ENCODE peak calls at places on chromosomes 11 and 22, in nine cellular contexts. H is H9, T is fibroblast of villous mesenchyme, X is neural crest cell, M is tibial nerve, Y is nephron progenitor cell, Q is pancreas, U is HCT116, B is fibroblast of lung. E is an unnamed sample.

GRCh38 chr11:65553301-65554001 is 4.7 kb downstream of the LTBP3 start:
- DNase-seq in H (peak), T (no peak), X (no peak), M (no peak), Y (peak), Q (peak), U (no peak), B (no peak), E (no peak)

GRCh38 chr11:26712497-26712896 is 9.4 kb downstream of the SLC5A12 start:
- DNase-seq in H (no peak), T (peak), X (no peak), M (no peak), Y (no peak), Q (no peak), U (no peak), B (no peak), E (no peak)

GRCh38 chr11:122706689-122707088 is 51.2 kb downstream of the UBASH3B start:
- DNase-seq in H (no peak), T (peak), X (no peak), M (no peak), Y (no peak), Q (no peak), U (no peak), B (peak), E (no peak)

GRCh38 chr22:35071784-35072183 is 5.8 kb downstream of the ISX start:
- DNase-seq in H (no peak), T (no peak), X (no peak), M (no peak), Y (no peak), Q (no peak), U (no peak), B (no peak), E (no peak)

GRCh38 chr11:1876361-1877063 is 15.2 kb downstream of the PRR33 start:
- DNase-seq in H (peak), T (peak), X (peak), M (no peak), Y (peak), Q (peak), U (no peak), B (peak), E (no peak)

GRCh38 chr22:46600397-46600796 is 19.8 kb upstream of the GRAMD4 start:
- DNase-seq in H (no peak), T (no peak), X (no peak), M (no peak), Y (no peak), Q (no peak), U (no peak), B (no peak), E (no peak)

GRCh38 chr11:127226376-127226775 is 225.8 kb upstream of the KIRREL3 start:
- DNase-seq in H (no peak), T (no peak), X (no peak), M (no peak), Y (no peak), Q (no peak), U (no peak), B (no peak), E (no peak)

GRCh38 chr11:114061053-114062049 is 1.8 kb downstream of the ZBTB16 start:
- DNase-seq in H (no peak), T (peak), X (no peak), M (no peak), Y (peak), Q (peak), U (no peak), B (peak), E (no peak)

GRCh38 chr11:27388869-27389268 is 25.9 kb upstream of the CCDC34 start:
- DNase-seq in H (no peak), T (peak), X (no peak), M (no peak), Y (no peak), Q (no peak), U (no peak), B (no peak), E (no peak)

GRCh38 chr22:24005201-24005600 is at the start of gene GSTT4:
- DNase-seq in H (no peak), T (no peak), X (no peak), M (no peak), Y (no peak), Q (no peak), U (no peak), B (no peak), E (no peak)

GRCh38 chr11:112394304-112394703 is 133.6 kb upstream of the PLET1 start:
- DNase-seq in H (no peak), T (no peak), X (no peak), M (no peak), Y (no peak), Q (no peak), U (no peak), B (no peak), E (no peak)

GRCh38 chr11:83600656-83601055 is 314.5 kb upstream of the CCDC90B start:
- DNase-seq in H (no peak), T (no peak), X (no peak), M (no peak), Y (no peak), Q (no peak), U (no peak), B (no peak), E (no peak)

GRCh38 chr22:46102159-46102558 is 48.2 kb upstream of the PPARA start:
- DNase-seq in H (no peak), T (no peak), X (no peak), M (no peak), Y (no peak), Q (peak), U (no peak), B (no peak), E (no peak)

GRCh38 chr22:30228509-30229359 is 17.8 kb downstream of the LIF start:
- DNase-seq in H (no peak), T (peak), X (no peak), M (no peak), Y (no peak), Q (no peak), U (no peak), B (no peak), E (no peak)

GRCh38 chr11:12149672-12150225 is 39.4 kb downstream of the MICAL2 start:
- DNase-seq in H (no peak), T (peak), X (no peak), M (no peak), Y (no peak), Q (no peak), U (no peak), B (peak), E (no peak)

GRCh38 chr11:57585301-57585700 is 12.2 kb upstream of the SERPING1 start:
- DNase-seq in H (no peak), T (no peak), X (no peak), M (no peak), Y (no peak), Q (no peak), U (no peak), B (no peak), E (no peak)

GRCh38 chr11:129322941-129323340 is 52.7 kb upstream of the BARX2 start:
- DNase-seq in H (peak), T (no peak), X (no peak), M (no peak), Y (no peak), Q (no peak), U (no peak), B (no peak), E (no peak)

GRCh38 chr11:8090756-8091155 is 9.7 kb downstream of the TUB start:
- DNase-seq in H (peak), T (peak), X (peak), M (peak), Y (peak), Q (no peak), U (peak), B (peak), E (no peak)

GRCh38 chr22:26680485-26680884 is 23.1 kb downstream of the MIAT start:
- DNase-seq in H (no peak), T (no peak), X (no peak), M (no peak), Y (no peak), Q (no peak), U (no peak), B (no peak), E (no peak)

GRCh38 chr11:65489061-65489705 is 9.7 kb upstream of the MALAT1 start:
- DNase-seq in H (peak), T (peak), X (no peak), M (no peak), Y (peak), Q (peak), U (no peak), B (peak), E (no peak)

GRCh38 chr11:124841765-124842700 is 23.2 kb upstream of the ROBO3 start:
- DNase-seq in H (no peak), T (no peak), X (no peak), M (no peak), Y (no peak), Q (no peak), U (no peak), B (no peak), E (no peak)

GRCh38 chr11:87265132-87265531 is 227.4 kb downstream of the TMEM135 start:
- DNase-seq in H (no peak), T (peak), X (no peak), M (no peak), Y (no peak), Q (no peak), U (no peak), B (peak), E (no peak)

GRCh38 chr11:4798427-4799183 is 5.6 kb downstream of the OR52R1 start:
- DNase-seq in H (no peak), T (no peak), X (no peak), M (no peak), Y (no peak), Q (no peak), U (no peak), B (no peak), E (no peak)

GRCh38 chr22:27405672-27406388 is 395.7 kb downstream of the MN1 start:
- DNase-seq in H (peak), T (peak), X (peak), M (peak), Y (peak), Q (peak), U (peak), B (peak), E (no peak)

GRCh38 chr11:129388824-129389223 is 13.2 kb downstream of the BARX2 start:
- DNase-seq in H (no peak), T (no peak), X (no peak), M (no peak), Y (no peak), Q (no peak), U (no peak), B (no peak), E (no peak)

GRCh38 chr11:66144000-66144678 is 74.1 kb downstream of the PACS1 start:
- DNase-seq in H (no peak), T (no peak), X (no peak), M (no peak), Y (no peak), Q (no peak), U (no peak), B (no peak), E (no peak)

GRCh38 chr22:38782402-38783094 is 11.4 kb downstream of the DNAL4 start:
- DNase-seq in H (no peak), T (peak), X (no peak), M (no peak), Y (peak), Q (no peak), U (no peak), B (no peak), E (no peak)

GRCh38 chr11:117834838-117835443 is 10.4 kb upstream of the FXYD2 start:
- DNase-seq in H (no peak), T (no peak), X (no peak), M (no peak), Y (no peak), Q (no peak), U (no peak), B (no peak), E (no peak)

GRCh38 chr11:87036756-87037449 is 831 bp upstream of the TMEM135 start:
- DNase-seq in H (no peak), T (no peak), X (no peak), M (peak), Y (no peak), Q (no peak), U (no peak), B (no peak), E (no peak)

GRCh38 chr22:50529416-50530279 is at the start of gene TYMP:
- DNase-seq in H (no peak), T (no peak), X (no peak), M (peak), Y (no peak), Q (peak), U (no peak), B (no peak), E (no peak)

GRCh38 chr11:68127791-68128681 is 6.8 kb upstream of the CHKA start:
- DNase-seq in H (peak), T (peak), X (peak), M (no peak), Y (peak), Q (peak), U (peak), B (peak), E (no peak)

GRCh38 chr11:125374398-125374797 is 121.7 kb downstream of the FEZ1 start:
- DNase-seq in H (no peak), T (no peak), X (no peak), M (no peak), Y (no peak), Q (no peak), U (no peak), B (no peak), E (no peak)

GRCh38 chr11:69825037-69825834 is 6.0 kb upstream of the FGF3 start:
- DNase-seq in H (no peak), T (no peak), X (no peak), M (no peak), Y (no peak), Q (no peak), U (peak), B (no peak), E (no peak)

GRCh38 chr11:119298726-119299125 is 18.2 kb downstream of the MCAM start:
- DNase-seq in H (no peak), T (no peak), X (no peak), M (no peak), Y (no peak), Q (no peak), U (no peak), B (no peak), E (no peak)

GRCh38 chr22:20239951-20240773 is 28.0 kb downstream of the RTN4R start:
- DNase-seq in H (no peak), T (peak), X (peak), M (no peak), Y (peak), Q (no peak), U (no peak), B (no peak), E (no peak)

GRCh38 chr22:50176850-50177536 is 6.5 kb downstream of the PANX2 start:
- DNase-seq in H (no peak), T (no peak), X (no peak), M (no peak), Y (no peak), Q (peak), U (no peak), B (no peak), E (no peak)

DNA sequence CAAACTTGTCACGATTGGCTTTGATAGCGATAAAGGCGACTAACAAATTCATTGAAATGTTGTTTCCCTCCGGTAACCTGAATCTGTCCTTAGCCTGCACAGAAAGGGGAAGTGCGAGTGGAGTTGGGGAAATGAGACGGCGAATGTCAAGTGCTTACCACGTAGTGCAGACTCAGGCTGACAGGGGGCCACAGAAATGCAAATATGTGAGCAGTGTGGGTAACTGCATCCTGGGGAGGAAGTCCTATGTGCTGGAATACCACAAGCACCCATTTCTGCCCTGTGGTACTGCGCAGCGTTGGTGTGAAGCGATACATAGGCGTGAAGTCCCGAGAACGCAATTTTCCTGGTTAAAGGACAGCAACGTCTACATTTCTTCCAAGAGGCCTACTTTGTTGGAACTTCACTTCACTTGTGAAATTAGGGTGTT is 869 bp upstream of the EIF4ENIF1 start:
- DNase-seq in H (peak), T (peak), X (peak), M (peak), Y (peak), Q (no peak), U (peak), B (peak), E (no peak)
- TF ChIP-seq CTCF in H (no peak), T (peak), X (no peak), M (no peak), Y (no peak), Q (no peak), U (no peak), B (peak), E (no peak)

GRCh38 chr22:44672632-44673031 is 29.4 kb upstream of the PRR5 start:
- DNase-seq in H (no peak), T (no peak), X (no peak), M (no peak), Y (no peak), Q (no peak), U (no peak), B (no peak), E (no peak)
- TF ChIP-seq CTCF in H (no peak), T (no peak), X (no peak), M (no peak), Y (no peak), Q (no peak), U (no peak), B (no peak), E (no peak)

GRCh38 chr11:47257178-47257517 is 648 bp upstream of the NR1H3 start:
- DNase-seq in H (no peak), T (no peak), X (no peak), M (no peak), Y (no peak), Q (no peak), U (no peak), B (no peak), E (no peak)

GRCh38 chr11:47259178-47259977 is 1.6 kb downstream of the NR1H3 start:
- DNase-seq in H (peak), T (peak), X (peak), M (no peak), Y (peak), Q (no peak), U (no peak), B (peak), E (no peak)

GRCh38 chr11:47256374-47256773 is 1.4 kb upstream of the NR1H3 start:
- DNase-seq in H (no peak), T (no peak), X (no peak), M (no peak), Y (no peak), Q (no peak), U (no peak), B (no peak), E (no peak)

GRCh38 chr11:47258317-47258902 is 614 bp downstream of the NR1H3 start:
- DNase-seq in H (no peak), T (no peak), X (no peak), M (no peak), Y (no peak), Q (no peak), U (no peak), B (no peak), E (no peak)

GRCh38 chr11:47257518-47258316 is at the start of gene NR1H3:
- DNase-seq in H (peak), T (peak), X (peak), M (peak), Y (peak), Q (peak), U (no peak), B (peak), E (no peak)
- TF ChIP-seq CTCF in H (peak), T (peak), X (peak), M (peak), Y (peak), Q (peak), U (peak), B (peak), E (peak)

GRCh38 chr11:106152013-106152412 is 74.6 kb downstream of the AASDHPPT start:
- DNase-seq in H (peak), T (no peak), X (no peak), M (no peak), Y (no peak), Q (peak), U (no peak), B (peak), E (no peak)
- TF ChIP-seq CTCF in H (peak), T (peak), X (peak), M (no peak), Y (no peak), Q (peak), U (peak), B (peak), E (peak)

GRCh38 chr11:14422052-14422813 is 63.2 kb upstream of the RRAS2 start:
- DNase-seq in H (peak), T (peak), X (peak), M (peak), Y (peak), Q (peak), U (peak), B (peak), E (no peak)

GRCh38 chr11:14420223-14420622 is 61.2 kb upstream of the RRAS2 start:
- DNase-seq in H (peak), T (no peak), X (no peak), M (no peak), Y (no peak), Q (no peak), U (no peak), B (no peak), E (no peak)

GRCh38 chr11:14417975-14418374 is 59.0 kb upstream of the RRAS2 start:
- DNase-seq in H (no peak), T (no peak), X (no peak), M (no peak), Y (no peak), Q (no peak), U (no peak), B (peak), E (no peak)

GRCh38 chr11:14417186-14417585 is 58.2 kb upstream of the RRAS2 start:
- DNase-seq in H (no peak), T (no peak), X (no peak), M (no peak), Y (no peak), Q (no peak), U (no peak), B (no peak), E (no peak)

DNA sequence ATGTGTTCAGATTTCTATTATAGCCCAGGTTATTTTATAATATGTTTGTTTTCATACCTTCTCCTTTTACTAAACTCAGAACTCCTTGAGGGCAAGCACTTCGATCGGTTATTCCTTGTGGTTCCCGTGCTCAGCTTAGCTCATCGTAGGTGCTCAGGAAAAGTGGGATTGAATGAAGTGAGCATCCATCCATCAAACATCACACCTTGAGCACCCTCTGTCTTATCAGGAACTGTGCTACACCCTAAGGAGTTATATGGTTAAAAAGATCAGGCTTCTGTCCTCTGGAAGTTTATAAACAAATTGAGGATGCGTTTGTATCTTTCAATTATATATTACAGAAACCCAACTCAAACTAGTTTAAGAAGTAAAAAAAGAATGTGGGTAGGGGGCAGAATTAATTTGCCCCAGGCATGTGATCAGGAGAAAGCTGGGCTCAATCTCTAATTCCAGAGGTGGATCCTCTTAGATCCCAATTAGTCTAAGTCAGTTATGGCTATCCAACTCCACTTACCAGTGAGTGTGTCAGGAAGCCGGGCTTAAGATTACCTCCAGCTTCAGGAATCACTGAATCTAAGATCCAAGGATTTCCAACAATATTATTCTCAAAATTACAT is 59.9 kb upstream of the RRAS2 start:
- DNase-seq in H (peak), T (no peak), X (no peak), M (no peak), Y (no peak), Q (no peak), U (peak), B (no peak), E (no peak)
- TF ChIP-seq CTCF in H (peak), T (peak), X (peak), M (no peak), Y (peak), Q (no peak), U (peak), B (peak), E (peak)

GRCh38 chr22:43530864-43531201 is 119.0 kb downstream of the MPPED1 start:
- DNase-seq in H (no peak), T (no peak), X (no peak), M (no peak), Y (no peak), Q (no peak), U (no peak), B (no peak), E (no peak)
- TF ChIP-seq CTCF in H (no peak), T (no peak), X (no peak), M (no peak), Y (no peak), Q (no peak), U (no peak), B (no peak), E (no peak)